ENCODE peak calls at places on chromosomes 2 and 18, in six cellular contexts. One of them, this sample, is unnamed.

GRCh38 chr2:20156051-20156730 is 68.7 kb downstream of the SDC1 start:
- DNase-seq in pancreas: no peak
- DNase-seq in activated B cell treated with CpG ODN at 0.5 μM for 24 hours: no peak
- DNase-seq in gastrocnemius medialis: no peak
- DNase-seq in Peyer's patch: no peak
- DNase-seq in right lobe of liver: no peak
- DNase-seq in this sample: no peak

GRCh38 chr2:230938516-230939065 is 13.5 kb upstream of the GPR55 start:
- DNase-seq in Peyer's patch: no peak
- DNase-seq in right lobe of liver: no peak
- DNase-seq in pancreas: no peak
- DNase-seq in gastrocnemius medialis: no peak
- DNase-seq in activated B cell treated with CpG ODN at 0.5 μM for 24 hours: no peak
- DNase-seq in this sample: no peak

GRCh38 chr2:207939342-207940108 is 85.8 kb downstream of the PLEKHM3 start:
- DNase-seq in right lobe of liver: no peak
- DNase-seq in gastrocnemius medialis: no peak
- DNase-seq in pancreas: no peak
- DNase-seq in Peyer's patch: peak; percentile 59
- DNase-seq in activated B cell treated with CpG ODN at 0.5 μM for 24 hours: no peak
- DNase-seq in this sample: no peak

GRCh38 chr2:2842466-2842865 is 511.4 kb upstream of the MYT1L start:
- DNase-seq in activated B cell treated with CpG ODN at 0.5 μM for 24 hours: no peak
- DNase-seq in right lobe of liver: no peak
- DNase-seq in pancreas: no peak
- DNase-seq in Peyer's patch: no peak
- DNase-seq in gastrocnemius medialis: no peak
- DNase-seq in this sample: no peak

GRCh38 chr2:25347205-25347815 is 5.6 kb upstream of the DNMT3A start:
- DNase-seq in gastrocnemius medialis: no peak
- DNase-seq in pancreas: no peak
- DNase-seq in Peyer's patch: no peak
- DNase-seq in right lobe of liver: no peak
- DNase-seq in activated B cell treated with CpG ODN at 0.5 μM for 24 hours: no peak
- DNase-seq in this sample: no peak

GRCh38 chr2:201151127-201152074 is 31.5 kb upstream of the CASP10 start:
- DNase-seq in Peyer's patch: no peak
- DNase-seq in gastrocnemius medialis: no peak
- DNase-seq in activated B cell treated with CpG ODN at 0.5 μM for 24 hours: no peak
- DNase-seq in pancreas: no peak
- DNase-seq in right lobe of liver: no peak
- DNase-seq in this sample: no peak

GRCh38 chr2:219223831-219224610 is 5.3 kb upstream of the ABCB6 start:
- DNase-seq in activated B cell treated with CpG ODN at 0.5 μM for 24 hours: no peak
- DNase-seq in pancreas: no peak
- DNase-seq in Peyer's patch: no peak
- DNase-seq in gastrocnemius medialis: no peak
- DNase-seq in right lobe of liver: no peak
- DNase-seq in this sample: no peak

GRCh38 chr2:178775975-178776374 is 31.2 kb downstream of the TTN start:
- DNase-seq in Peyer's patch: no peak
- DNase-seq in activated B cell treated with CpG ODN at 0.5 μM for 24 hours: no peak
- DNase-seq in right lobe of liver: no peak
- DNase-seq in gastrocnemius medialis: no peak
- DNase-seq in pancreas: no peak
- DNase-seq in this sample: no peak

GRCh38 chr2:20439193-20439475 is 7.7 kb upstream of the RHOB start:
- DNase-seq in Peyer's patch: no peak
- DNase-seq in activated B cell treated with CpG ODN at 0.5 μM for 24 hours: no peak
- DNase-seq in pancreas: peak; percentile 53
- DNase-seq in gastrocnemius medialis: no peak
- DNase-seq in right lobe of liver: peak; percentile 42
- DNase-seq in this sample: no peak

GRCh38 chr2:219158025-219158424 is 2.6 kb downstream of the NHEJ1 start:
- DNase-seq in gastrocnemius medialis: no peak
- DNase-seq in pancreas: no peak
- DNase-seq in right lobe of liver: no peak
- DNase-seq in activated B cell treated with CpG ODN at 0.5 μM for 24 hours: no peak
- DNase-seq in Peyer's patch: no peak
- DNase-seq in this sample: no peak

GRCh38 chr18:23166863-23167531 is 31.7 kb downstream of the CABLES1 start:
- DNase-seq in pancreas: no peak
- DNase-seq in right lobe of liver: no peak
- DNase-seq in Peyer's patch: no peak
- DNase-seq in activated B cell treated with CpG ODN at 0.5 μM for 24 hours: no peak
- DNase-seq in gastrocnemius medialis: no peak
- DNase-seq in this sample: no peak

GRCh38 chr2:182616471-182617393 is 99.3 kb upstream of the DNAJC10 start:
- DNase-seq in gastrocnemius medialis: no peak
- DNase-seq in activated B cell treated with CpG ODN at 0.5 μM for 24 hours: no peak
- DNase-seq in Peyer's patch: no peak
- DNase-seq in pancreas: no peak
- DNase-seq in right lobe of liver: no peak
- DNase-seq in this sample: no peak

GRCh38 chr18:7390731-7391492 is 160.0 kb downstream of the LRRC30 start:
- DNase-seq in activated B cell treated with CpG ODN at 0.5 μM for 24 hours: no peak
- DNase-seq in Peyer's patch: no peak
- DNase-seq in pancreas: no peak
- DNase-seq in gastrocnemius medialis: no peak
- DNase-seq in right lobe of liver: no peak
- DNase-seq in this sample: no peak

GRCh38 chr2:235637906-235638305 is 144.1 kb downstream of the AGAP1 start:
- DNase-seq in Peyer's patch: no peak
- DNase-seq in pancreas: no peak
- DNase-seq in activated B cell treated with CpG ODN at 0.5 μM for 24 hours: no peak
- DNase-seq in right lobe of liver: no peak
- DNase-seq in gastrocnemius medialis: no peak
- DNase-seq in this sample: no peak

GRCh38 chr18:3151379-3152264 is 68.1 kb downstream of the MYOM1 start:
- DNase-seq in pancreas: no peak
- DNase-seq in activated B cell treated with CpG ODN at 0.5 μM for 24 hours: no peak
- DNase-seq in Peyer's patch: no peak
- DNase-seq in right lobe of liver: no peak
- DNase-seq in gastrocnemius medialis: no peak
- DNase-seq in this sample: no peak

GRCh38 chr2:167401309-167401708 is 513.0 kb downstream of the XIRP2 start:
- DNase-seq in pancreas: no peak
- DNase-seq in gastrocnemius medialis: no peak
- DNase-seq in Peyer's patch: no peak
- DNase-seq in activated B cell treated with CpG ODN at 0.5 μM for 24 hours: no peak
- DNase-seq in right lobe of liver: no peak
- DNase-seq in this sample: no peak

GRCh38 chr2:147310335-147311057 is 534.3 kb upstream of the ACVR2A start:
- DNase-seq in gastrocnemius medialis: no peak
- DNase-seq in pancreas: no peak
- DNase-seq in activated B cell treated with CpG ODN at 0.5 μM for 24 hours: no peak
- DNase-seq in right lobe of liver: no peak
- DNase-seq in Peyer's patch: no peak
- DNase-seq in this sample: no peak

GRCh38 chr2:197286805-197287595 is 23.6 kb downstream of the ANKRD44 start:
- DNase-seq in activated B cell treated with CpG ODN at 0.5 μM for 24 hours: no peak
- DNase-seq in gastrocnemius medialis: no peak
- DNase-seq in right lobe of liver: peak; percentile 64
- DNase-seq in pancreas: peak; percentile 28
- DNase-seq in Peyer's patch: no peak
- DNase-seq in this sample: no peak

GRCh38 chr2:233287871-233288270 is 19.7 kb upstream of the SAG start:
- DNase-seq in activated B cell treated with CpG ODN at 0.5 μM for 24 hours: no peak
- DNase-seq in right lobe of liver: no peak
- DNase-seq in pancreas: no peak
- DNase-seq in gastrocnemius medialis: no peak
- DNase-seq in Peyer's patch: no peak
- DNase-seq in this sample: no peak

GRCh38 chr2:181457121-181457740 is at the start of gene ITGA4:
- DNase-seq in Peyer's patch: peak; percentile 71
- DNase-seq in right lobe of liver: peak; percentile 63
- DNase-seq in gastrocnemius medialis: peak; percentile 2
- DNase-seq in activated B cell treated with CpG ODN at 0.5 μM for 24 hours: peak; percentile 87
- DNase-seq in pancreas: peak; percentile 24
- DNase-seq in this sample: peak; percentile 91

GRCh38 chr18:77084757-77085035 is 47.9 kb downstream of the MBP start:
- DNase-seq in pancreas: no peak
- DNase-seq in right lobe of liver: no peak
- DNase-seq in gastrocnemius medialis: no peak
- DNase-seq in activated B cell treated with CpG ODN at 0.5 μM for 24 hours: no peak
- DNase-seq in Peyer's patch: no peak
- DNase-seq in this sample: no peak

GRCh38 chr18:48408727-48409590 is at the start of gene ZBTB7C:
- DNase-seq in pancreas: peak; percentile 24
- DNase-seq in right lobe of liver: peak; percentile 59
- DNase-seq in gastrocnemius medialis: no peak
- DNase-seq in Peyer's patch: peak; percentile 68
- DNase-seq in activated B cell treated with CpG ODN at 0.5 μM for 24 hours: peak; percentile 20
- DNase-seq in this sample: no peak

GRCh38 chr2:65177754-65178442 is 48.0 kb upstream of the RAB1A start:
- DNase-seq in Peyer's patch: peak; percentile 84
- DNase-seq in gastrocnemius medialis: no peak
- DNase-seq in activated B cell treated with CpG ODN at 0.5 μM for 24 hours: no peak
- DNase-seq in pancreas: no peak
- DNase-seq in right lobe of liver: no peak
- DNase-seq in this sample: no peak

GRCh38 chr2:224997802-224998201 is 44.5 kb downstream of the DOCK10 start:
- DNase-seq in pancreas: no peak
- DNase-seq in gastrocnemius medialis: no peak
- DNase-seq in activated B cell treated with CpG ODN at 0.5 μM for 24 hours: no peak
- DNase-seq in right lobe of liver: no peak
- DNase-seq in Peyer's patch: no peak
- DNase-seq in this sample: no peak

GRCh38 chr18:10128906-10129305 is 215.1 kb downstream of the VAPA start:
- DNase-seq in pancreas: no peak
- DNase-seq in gastrocnemius medialis: no peak
- DNase-seq in right lobe of liver: no peak
- DNase-seq in activated B cell treated with CpG ODN at 0.5 μM for 24 hours: no peak
- DNase-seq in Peyer's patch: no peak
- DNase-seq in this sample: no peak

GRCh38 chr2:160612266-160612864 is 118.8 kb upstream of the RBMS1 start:
- DNase-seq in right lobe of liver: no peak
- DNase-seq in Peyer's patch: no peak
- DNase-seq in activated B cell treated with CpG ODN at 0.5 μM for 24 hours: no peak
- DNase-seq in gastrocnemius medialis: no peak
- DNase-seq in pancreas: no peak
- DNase-seq in this sample: no peak

GRCh38 chr2:201880620-201881381 is 74.5 kb downstream of the CDK15 start:
- DNase-seq in Peyer's patch: no peak
- DNase-seq in activated B cell treated with CpG ODN at 0.5 μM for 24 hours: no peak
- DNase-seq in gastrocnemius medialis: no peak
- DNase-seq in right lobe of liver: no peak
- DNase-seq in pancreas: no peak
- DNase-seq in this sample: no peak

GRCh38 chr2:26395394-26395793 is 6.3 kb upstream of the DRC1 start:
- DNase-seq in pancreas: no peak
- DNase-seq in right lobe of liver: no peak
- DNase-seq in activated B cell treated with CpG ODN at 0.5 μM for 24 hours: no peak
- DNase-seq in Peyer's patch: no peak
- DNase-seq in gastrocnemius medialis: no peak
- DNase-seq in this sample: no peak
- TF ChIP-seq CTCF in pancreas: no peak
- TF ChIP-seq CTCF in right lobe of liver: no peak
- TF ChIP-seq CTCF in activated B cell treated with CpG ODN at 0.5 μM for 24 hours: no peak
- TF ChIP-seq CTCF in Peyer's patch: no peak
- TF ChIP-seq CTCF in gastrocnemius medialis: no peak
- TF ChIP-seq CTCF in this sample: no peak

GRCh38 chr18:26456070-26456491 is 92.3 kb downstream of the KCTD1 start:
- DNase-seq in gastrocnemius medialis: no peak
- DNase-seq in activated B cell treated with CpG ODN at 0.5 μM for 24 hours: no peak
- DNase-seq in right lobe of liver: no peak
- DNase-seq in Peyer's patch: no peak
- DNase-seq in pancreas: no peak
- DNase-seq in this sample: no peak
- TF ChIP-seq CTCF in gastrocnemius medialis: no peak
- TF ChIP-seq CTCF in activated B cell treated with CpG ODN at 0.5 μM for 24 hours: no peak
- TF ChIP-seq CTCF in right lobe of liver: no peak
- TF ChIP-seq CTCF in Peyer's patch: no peak
- TF ChIP-seq CTCF in pancreas: no peak
- TF ChIP-seq CTCF in this sample: peak; percentile 30

GRCh38 chr2:7943446-7943845 is 738.4 kb upstream of the ID2 start:
- DNase-seq in gastrocnemius medialis: no peak
- DNase-seq in Peyer's patch: no peak
- DNase-seq in right lobe of liver: no peak
- DNase-seq in activated B cell treated with CpG ODN at 0.5 μM for 24 hours: no peak
- DNase-seq in pancreas: no peak
- DNase-seq in this sample: no peak

GRCh38 chr2:7940723-7941122 is 741.1 kb upstream of the ID2 start:
- DNase-seq in Peyer's patch: no peak
- DNase-seq in gastrocnemius medialis: no peak
- DNase-seq in activated B cell treated with CpG ODN at 0.5 μM for 24 hours: no peak
- DNase-seq in pancreas: no peak
- DNase-seq in right lobe of liver: no peak
- DNase-seq in this sample: no peak

GRCh38 chr2:7945080-7945479 is 736.8 kb upstream of the ID2 start:
- DNase-seq in activated B cell treated with CpG ODN at 0.5 μM for 24 hours: no peak
- DNase-seq in gastrocnemius medialis: no peak
- DNase-seq in pancreas: no peak
- DNase-seq in Peyer's patch: no peak
- DNase-seq in right lobe of liver: no peak
- DNase-seq in this sample: no peak

GRCh38 chr2:7940120-7940386 is 741.8 kb upstream of the ID2 start:
- DNase-seq in gastrocnemius medialis: no peak
- DNase-seq in pancreas: no peak
- DNase-seq in Peyer's patch: no peak
- DNase-seq in activated B cell treated with CpG ODN at 0.5 μM for 24 hours: no peak
- DNase-seq in right lobe of liver: no peak
- DNase-seq in this sample: no peak
- TF ChIP-seq CTCF in gastrocnemius medialis: no peak
- TF ChIP-seq CTCF in pancreas: no peak
- TF ChIP-seq CTCF in Peyer's patch: no peak
- TF ChIP-seq CTCF in activated B cell treated with CpG ODN at 0.5 μM for 24 hours: no peak
- TF ChIP-seq CTCF in right lobe of liver: no peak
- TF ChIP-seq CTCF in this sample: no peak

GRCh38 chr2:27954261-27954673 is 63.7 kb downstream of the BABAM2 start:
- DNase-seq in Peyer's patch: no peak
- DNase-seq in pancreas: no peak
- DNase-seq in right lobe of liver: no peak
- DNase-seq in gastrocnemius medialis: no peak
- DNase-seq in activated B cell treated with CpG ODN at 0.5 μM for 24 hours: no peak
- DNase-seq in this sample: no peak

GRCh38 chr2:27953077-27953476 is 62.5 kb downstream of the BABAM2 start:
- DNase-seq in activated B cell treated with CpG ODN at 0.5 μM for 24 hours: no peak
- DNase-seq in pancreas: no peak
- DNase-seq in gastrocnemius medialis: no peak
- DNase-seq in Peyer's patch: no peak
- DNase-seq in right lobe of liver: no peak
- DNase-seq in this sample: no peak

GRCh38 chr2:27956895-27957294 is 66.4 kb downstream of the BABAM2 start:
- DNase-seq in pancreas: no peak
- DNase-seq in activated B cell treated with CpG ODN at 0.5 μM for 24 hours: no peak
- DNase-seq in gastrocnemius medialis: no peak
- DNase-seq in right lobe of liver: no peak
- DNase-seq in Peyer's patch: no peak
- DNase-seq in this sample: no peak

GRCh38 chr2:27955762-27956161 is 65.2 kb downstream of the BABAM2 start:
- DNase-seq in gastrocnemius medialis: no peak
- DNase-seq in pancreas: no peak
- DNase-seq in right lobe of liver: no peak
- DNase-seq in activated B cell treated with CpG ODN at 0.5 μM for 24 hours: no peak
- DNase-seq in Peyer's patch: no peak
- DNase-seq in this sample: no peak

GRCh38 chr2:27954771-27955384 is 64.3 kb downstream of the BABAM2 start:
- DNase-seq in right lobe of liver: no peak
- DNase-seq in pancreas: peak; percentile 72
- DNase-seq in activated B cell treated with CpG ODN at 0.5 μM for 24 hours: no peak
- DNase-seq in Peyer's patch: no peak
- DNase-seq in gastrocnemius medialis: peak; percentile 70
- DNase-seq in this sample: no peak
- TF ChIP-seq CTCF in right lobe of liver: peak; percentile 25
- TF ChIP-seq CTCF in pancreas: no peak
- TF ChIP-seq CTCF in activated B cell treated with CpG ODN at 0.5 μM for 24 hours: no peak
- TF ChIP-seq CTCF in Peyer's patch: peak; percentile 27
- TF ChIP-seq CTCF in gastrocnemius medialis: peak; percentile 39
- TF ChIP-seq CTCF in this sample: peak; percentile 80

This sample was measured in chondrocyte.